ENCODE peak calls at places on chromosome 14, in seven cellular contexts. D is GOT3; G is fibroblast of lung; I is stimulated activated CD4-positive, alpha-beta T cell treated with anti-CD3 and anti-CD28 coated beads, Interleukin-1b, Interleukin-23, amount 100 ng/mL, for 1 hour; H is NCI-H2171 treated with DMSO at 0.1 percent for 48 hours; O is NCI-H510A treated with DMSO at 0.1 percent for 48 hours; A is PC-3. J is an unnamed sample.
A peak's percentile ranks its signal among the peaks of the same experiment; 100 is the strongest.

GRCh38 chr14:68663385-68664076 is 129.3 kb downstream of the ZFP36L1 start:
- DNase-seq in D (peak; percentile 6), H (no peak), A (no peak), I (no peak), G (peak; percentile 59), O (no peak), J (no peak)

GRCh38 chr14:55586411-55586810 is 6.4 kb downstream of the KTN1 start:
- DNase-seq in O (no peak), D (no peak), A (no peak), I (no peak), H (no peak), G (no peak), J (no peak)

GRCh38 chr14:79825046-79825521 is 386.2 kb downstream of the DIO2 start:
- DNase-seq in O (no peak), D (no peak), G (peak; percentile 64), A (peak; percentile 61), I (no peak), H (peak; percentile 31), J (no peak)

GRCh38 chr14:91573894-91574837 is 64.1 kb upstream of the PPP4R3A start:
- DNase-seq in A (peak; percentile 64), O (peak; percentile 90), I (peak; percentile 79), H (peak; percentile 76), D (peak; percentile 14), G (peak; percentile 13), J (no peak)

GRCh38 chr14:76644875-76645518 is 116.3 kb upstream of the VASH1 start:
- DNase-seq in O (peak; percentile 34), G (peak; percentile 15), A (peak; percentile 50), H (peak; percentile 79), I (no peak), D (no peak), J (no peak)

GRCh38 chr14:95272057-95272456 is 47.7 kb downstream of the CLMN start:
- DNase-seq in D (no peak), I (no peak), G (no peak), O (no peak), H (no peak), A (no peak), J (no peak)

GRCh38 chr14:61186341-61186740 is 94.8 kb downstream of the TMEM30B start:
- DNase-seq in D (no peak), H (no peak), A (no peak), G (peak; percentile 57), I (no peak), O (no peak), J (no peak)

GRCh38 chr14:74324945-74325361 is 22.2 kb upstream of the ABCD4 start:
- DNase-seq in H (peak; percentile 69), A (peak; percentile 60), O (no peak), G (peak; percentile 43), D (no peak), I (no peak), J (no peak)

GRCh38 chr14:80996049-80996901 is 40.9 kb downstream of the TSHR start:
- DNase-seq in H (peak; percentile 25), G (peak; percentile 89), I (no peak), A (peak; percentile 83), O (peak; percentile 74), D (no peak), J (no peak)

GRCh38 chr14:100669468-100669867 is 57.2 kb upstream of the DLK1 start:
- DNase-seq in D (no peak), H (peak; percentile 22), O (no peak), I (no peak), G (peak; percentile 20), A (no peak), J (no peak)

GRCh38 chr14:102050026-102050405 is 36.8 kb downstream of the HSP90AA1 start:
- DNase-seq in O (no peak), H (no peak), I (no peak), D (no peak), A (no peak), G (no peak), J (no peak)